ENCODE peak calls at places on chromosomes 3 and 15, in nine cellular contexts. G, Y, K, R, J, S, I, N and C are unnamed samples.

GRCh38 chr3:80677796-80678195 is 910.0 kb upstream of the ROBO1 start:
- DNase-seq in G (no peak), Y (no peak), K (no peak), R (no peak), J (no peak), S (no peak), I (no peak), N (peak; percentile 24), C (no peak)

GRCh38 chr3:135229018-135229495 is 434.0 kb downstream of the EPHB1 start:
- DNase-seq in G (no peak), Y (peak; percentile 94), K (no peak), R (no peak), J (no peak), S (no peak), I (no peak), N (no peak), C (peak; percentile 56)

GRCh38 chr15:63598467-63599400 is 1.5 kb downstream of the FBXL22 start:
- DNase-seq in G (no peak), Y (no peak), K (no peak), R (no peak), J (peak; percentile 89), S (no peak), I (no peak), N (peak; percentile 26), C (no peak)

GRCh38 chr3:134211797-134212196 is 38.9 kb downstream of the RYK start:
- DNase-seq in G (peak; percentile 31), Y (no peak), K (peak; percentile 36), R (no peak), J (no peak), S (no peak), I (no peak), N (peak; percentile 75), C (no peak)

GRCh38 chr15:48096813-48097212 is 24.0 kb upstream of the SLC24A5 start:
- DNase-seq in G (no peak), Y (no peak), K (no peak), R (no peak), J (no peak), S (no peak), I (peak; percentile 58), N (peak; percentile 73), C (no peak)

GRCh38 chr15:35697549-35698299 is 151.8 kb upstream of the DPH6 start:
- DNase-seq in G (no peak), Y (no peak), K (peak; percentile 17), R (no peak), J (no peak), S (no peak), I (peak; percentile 62), N (peak; percentile 66), C (no peak)

GRCh38 chr3:182683335-182684257 is 109.7 kb upstream of the ATP11B start:
- DNase-seq in G (peak; percentile 51), Y (no peak), K (peak; percentile 65), R (peak; percentile 49), J (no peak), S (peak; percentile 62), I (peak; percentile 29), N (peak; percentile 75), C (no peak)

GRCh38 chr3:50201573-50202315 is 3.3 kb upstream of the SLC38A3 start:
- DNase-seq in G (no peak), Y (no peak), K (no peak), R (no peak), J (no peak), S (no peak), I (no peak), N (no peak), C (peak; percentile 64)

GRCh38 chr15:50907866-50908208 is 646 bp upstream of the AP4E1 start:
- DNase-seq in G (peak; percentile 15), Y (no peak), K (peak; percentile 53), R (peak; percentile 51), J (no peak), S (peak; percentile 52), I (no peak), N (no peak), C (peak; percentile 78)

GRCh38 chr3:11622846-11623550 is 20.7 kb downstream of the VGLL4 start:
- DNase-seq in G (no peak), Y (no peak), K (no peak), R (no peak), J (no peak), S (no peak), I (no peak), N (no peak), C (no peak)

GRCh38 chr3:38095687-38096483 is 41.0 kb downstream of the ACAA1 start:
- DNase-seq in G (no peak), Y (no peak), K (no peak), R (no peak), J (no peak), S (no peak), I (no peak), N (no peak), C (peak; percentile 16)

GRCh38 chr15:35986072-35986666 is 440.2 kb upstream of the DPH6 start:
- DNase-seq in G (no peak), Y (peak; percentile 64), K (no peak), R (no peak), J (peak; percentile 55), S (no peak), I (no peak), N (peak; percentile 15), C (no peak)

DNA sequence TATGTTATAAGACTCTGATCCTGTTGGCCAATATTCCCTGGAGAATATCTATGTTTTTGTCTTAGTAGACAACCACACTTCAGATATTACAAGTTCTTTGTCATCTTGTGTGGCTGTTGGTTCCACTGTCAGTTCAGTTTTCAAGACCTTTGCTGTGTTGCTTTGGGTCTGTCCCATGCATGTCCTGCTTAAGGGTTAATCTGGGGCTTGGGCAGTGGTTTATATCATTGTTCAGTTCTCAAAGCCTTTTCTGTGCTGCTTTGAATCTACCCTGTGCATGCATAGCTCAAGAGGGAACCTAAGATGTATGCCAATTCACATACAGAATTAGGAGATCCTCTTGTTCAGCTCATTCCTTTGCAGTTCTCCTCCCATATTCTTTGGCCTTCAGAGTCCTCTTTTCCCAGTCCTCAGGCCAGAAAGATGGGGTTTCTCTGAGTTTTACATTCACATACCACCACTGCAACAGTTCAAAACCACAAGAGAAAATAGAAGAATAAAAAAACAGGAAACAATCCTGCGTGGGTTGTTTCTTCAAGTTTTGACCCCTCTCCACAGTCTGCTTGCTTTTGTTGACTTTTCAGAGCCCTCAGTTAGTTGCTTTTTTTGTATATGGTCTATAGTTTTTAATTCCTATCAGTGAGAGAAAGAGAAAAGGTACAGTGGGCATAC is 21.6 kb downstream of the BUB1B start:
- DNase-seq in G (no peak), Y (no peak), K (no peak), R (no peak), J (no peak), S (no peak), I (no peak), N (no peak), C (no peak)
- H3K27ac ChIP-seq in G (no peak overlapping the region), Y (no peak overlapping the region), K (no peak overlapping the region), R (no peak overlapping the region), J (no peak overlapping the region), S (no peak overlapping the region), I (no peak overlapping the region), N (no peak overlapping the region), C (peak overlapping the region; percentile 32)

GRCh38 chr15:37095197-37095992 is 5.0 kb downstream of the MEIS2 start:
- DNase-seq in G (no peak), Y (peak; percentile 49), K (no peak), R (no peak), J (no peak), S (no peak), I (no peak), N (no peak), C (no peak)
- H3K4me3 ChIP-seq in G (no peak overlapping the region), Y (peak overlapping the region; percentile 26), K (no peak overlapping the region), R (no peak overlapping the region), J (peak overlapping the region; percentile 84), S (no peak overlapping the region), I (no peak overlapping the region), N (no peak overlapping the region), C (no peak overlapping the region)

GRCh38 chr3:51942603-51943450 is 664 bp downstream of the PARP3 start:
- DNase-seq in G (peak; percentile 26), Y (peak; percentile 84), K (peak; percentile 60), R (peak; percentile 35), J (peak; percentile 81), S (peak; percentile 52), I (no peak), N (peak; percentile 47), C (peak; percentile 80)
- H3K27ac ChIP-seq in G (peak overlapping the region; percentile 96), Y (peak overlapping the region; percentile 97), K (peak overlapping the region; percentile 100), R (peak overlapping the region; percentile 80), J (peak overlapping the region; percentile 97), S (peak overlapping the region; percentile 63), I (peak overlapping the region; percentile 90), N (peak overlapping the region; percentile 94), C (peak overlapping the region; percentile 98)

DNA sequence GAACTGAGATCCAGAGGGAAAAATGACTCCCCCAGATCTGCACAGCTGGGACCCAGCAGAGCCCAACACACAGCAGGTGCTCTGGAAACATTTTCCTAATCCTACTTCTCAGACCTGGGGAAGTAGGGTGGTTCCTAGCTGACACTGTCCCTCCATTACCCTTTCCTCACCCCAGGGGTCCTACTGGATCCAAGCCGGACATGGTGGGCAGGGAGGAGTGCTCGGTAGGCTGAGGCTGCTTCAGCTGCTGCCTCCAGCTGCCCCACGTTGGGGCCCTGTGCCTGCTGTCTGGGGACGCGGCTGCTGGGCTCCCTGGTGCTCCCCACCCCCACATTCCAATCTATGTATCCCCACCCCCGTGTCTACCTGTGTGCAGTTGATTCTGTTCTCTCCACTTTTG is 29.8 kb upstream of the SLC6A6 start:
- DNase-seq in G (no peak), Y (no peak), K (no peak), R (no peak), J (no peak), S (no peak), I (no peak), N (no peak), C (no peak)
- H3K4me3 ChIP-seq in G (no peak overlapping the region), Y (no peak overlapping the region), K (no peak overlapping the region), R (no peak overlapping the region), J (no peak overlapping the region), S (no peak overlapping the region), I (no peak overlapping the region), N (no peak overlapping the region), C (no peak overlapping the region)

DNA sequence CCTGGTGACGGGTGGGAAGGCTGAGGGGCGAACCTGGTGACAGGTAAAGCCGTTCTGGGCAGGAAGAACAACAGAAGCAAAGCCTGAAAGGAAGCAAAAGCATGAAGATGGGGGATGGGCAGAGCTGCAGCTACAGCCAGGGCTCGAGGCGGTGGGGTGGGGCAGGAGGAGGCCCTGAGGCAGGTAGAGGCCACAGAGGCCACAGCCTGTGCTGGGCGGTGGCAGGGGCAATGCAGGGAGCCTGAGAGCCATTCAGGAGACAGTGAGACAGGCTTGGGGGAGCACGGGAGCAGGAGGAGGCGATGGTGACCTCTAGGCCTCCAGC is 8.2 kb downstream of the PCSK6 start:
- DNase-seq in G (no peak), Y (no peak), K (no peak), R (no peak), J (no peak), S (no peak), I (no peak), N (no peak), C (no peak)
- H3K27ac ChIP-seq in G (no peak overlapping the region), Y (peak overlapping the region; percentile 75), K (no peak overlapping the region), R (no peak overlapping the region), J (no peak overlapping the region), S (no peak overlapping the region), I (no peak overlapping the region), N (no peak overlapping the region), C (no peak overlapping the region)